ENCODE peak calls at places on chromosomes 13 and 19, in ten cellular contexts. I is GDM1; W is NCI-H1092; G is cardiac muscle cell; Y is stimulated activated CD8-positive, alpha-beta memory T cell treated with anti-CD3 and anti-CD28 coated beads, Interleukin-7, amount 100 ng/mL, for 48 hours; L is NCI-H187 treated with DMSO at 0.1 percent for 48 hours; T is NCI-H1417; E is T1000; J is gastrocnemius medialis; Q is Calu3. A is an unnamed sample.

GRCh38 chr13:93058301-93058700 is 168.3 kb upstream of the GPC6 start:
- DNase-seq in T (no peak), I (no peak), E (no peak), J (no peak), G (no peak), Y (no peak), L (no peak), Q (no peak), W (no peak), A (no peak)

GRCh38 chr19:55494172-55494761 is 6.0 kb downstream of the SSC5D start:
- DNase-seq in J (no peak), Q (no peak), W (no peak), I (no peak), T (no peak), Y (no peak), L (no peak), G (no peak), E (no peak), A (no peak)

GRCh38 chr13:41900918-41901317 is 60.0 kb downstream of the VWA8 start:
- DNase-seq in I (no peak), L (no peak), T (no peak), J (no peak), E (no peak), Q (no peak), G (no peak), W (no peak), Y (peak; percentile 25), A (no peak)

GRCh38 chr13:113649212-113649611 is 8.8 kb downstream of the ATP4B start:
- DNase-seq in T (no peak), J (peak; percentile 3), W (no peak), Q (no peak), I (no peak), L (no peak), G (no peak), Y (no peak), E (no peak), A (peak; percentile 48)

GRCh38 chr19:40933025-40933424 is 51.0 kb upstream of the CYP2A7 start:
- DNase-seq in T (no peak), L (no peak), I (no peak), Y (no peak), J (no peak), E (no peak), G (no peak), Q (no peak), W (no peak), A (no peak)

GRCh38 chr19:2333027-2333806 is 4.7 kb downstream of the SPPL2B start:
- DNase-seq in I (no peak), W (peak; percentile 85), Q (no peak), J (peak; percentile 89), E (no peak), G (no peak), Y (no peak), T (peak; percentile 87), L (peak; percentile 86), A (no peak)

GRCh38 chr19:58518261-58519086 is 1.1 kb downstream of the ZBTB45 start:
- DNase-seq in Q (peak; percentile 23), E (no peak), Y (no peak), T (no peak), W (no peak), I (no peak), G (no peak), J (no peak), L (no peak), A (no peak)

GRCh38 chr13:75151081-75151643 is 330.8 kb downstream of the TBC1D4 start:
- DNase-seq in Q (no peak), J (no peak), W (no peak), T (no peak), G (no peak), L (no peak), Y (no peak), I (no peak), E (no peak), A (no peak)

GRCh38 chr13:114101831-114102520 is 30.4 kb downstream of the RASA3 start:
- DNase-seq in E (no peak), Y (no peak), T (no peak), L (no peak), I (no peak), W (no peak), J (peak; percentile 23), G (no peak), Q (no peak), A (peak; percentile 18)

GRCh38 chr19:15320118-15320517 is 12.2 kb downstream of the BRD4 start:
- DNase-seq in Q (no peak), G (no peak), T (no peak), L (no peak), W (no peak), Y (no peak), I (no peak), E (no peak), J (no peak), A (no peak)

GRCh38 chr13:93309886-93310520 is 83.4 kb downstream of the GPC6 start:
- DNase-seq in J (no peak), I (no peak), L (no peak), Q (no peak), T (no peak), Y (no peak), G (peak; percentile 27), E (no peak), W (no peak), A (no peak)

GRCh38 chr13:45280751-45281634 is 60.0 kb downstream of the TPT1 start:
- DNase-seq in I (peak; percentile 67), E (peak; percentile 1), T (peak; percentile 57), G (peak; percentile 65), L (no peak), W (peak; percentile 36), Y (peak; percentile 31), Q (peak; percentile 77), J (peak; percentile 77), A (peak; percentile 74)

GRCh38 chr19:28794301-28794700 is 418.6 kb downstream of the UQCRFS1 start:
- DNase-seq in I (no peak), E (no peak), W (no peak), J (no peak), G (no peak), L (no peak), Y (no peak), Q (no peak), T (no peak), A (no peak)

GRCh38 chr19:55642153-55643002 is 1.1 kb upstream of the ZNF581 start:
- DNase-seq in G (peak; percentile 50), T (no peak), J (no peak), Q (peak; percentile 42), E (no peak), Y (no peak), L (no peak), W (no peak), I (no peak), A (no peak)

GRCh38 chr19:10852098-10852800 is 4.0 kb downstream of the C19orf38 start:
- DNase-seq in E (peak; percentile 7), J (no peak), I (no peak), L (no peak), G (no peak), Y (no peak), Q (no peak), W (no peak), T (no peak), A (no peak)

GRCh38 chr13:23506071-23506820 is 64.0 kb upstream of the TNFRSF19 start:
- DNase-seq in I (no peak), J (no peak), G (peak; percentile 67), E (no peak), Y (no peak), T (peak; percentile 20), Q (no peak), L (no peak), W (no peak), A (no peak)

GRCh38 chr13:40490086-40490723 is 176.2 kb downstream of the FOXO1 start:
- DNase-seq in G (no peak), T (peak; percentile 90), J (no peak), W (no peak), I (no peak), L (peak; percentile 17), Q (peak; percentile 41), Y (no peak), E (no peak), A (no peak)

GRCh38 chr19:14371321-14371821 is 9.9 kb upstream of the ADGRE5 start:
- DNase-seq in I (no peak), G (no peak), J (no peak), L (no peak), T (no peak), W (no peak), Q (no peak), E (no peak), Y (no peak), A (no peak)

GRCh38 chr19:1590641-1591397 is 1.8 kb downstream of the MBD3 start:
- DNase-seq in G (peak; percentile 59), Y (no peak), J (no peak), L (no peak), E (no peak), W (no peak), T (no peak), Q (peak; percentile 43), I (no peak), A (no peak)

GRCh38 chr13:113179374-113180230 is 21.2 kb downstream of the PROZ start:
- DNase-seq in W (no peak), Q (no peak), T (no peak), Y (no peak), E (no peak), I (no peak), G (peak; percentile 26), J (no peak), L (no peak), A (no peak)

GRCh38 chr13:42066542-42066941 is 18.1 kb downstream of the DGKH start:
- DNase-seq in J (no peak), Q (no peak), L (no peak), T (no peak), Y (no peak), G (no peak), W (no peak), E (no peak), I (no peak), A (no peak)

GRCh38 chr19:20422216-20422615 is 143.4 kb downstream of the ZNF737 start:
- DNase-seq in Y (no peak), J (no peak), E (no peak), T (no peak), W (no peak), L (no peak), I (no peak), Q (no peak), G (no peak), A (no peak)

GRCh38 chr13:51619614-51620013 is 35.4 kb downstream of the WDFY2 start:
- DNase-seq in G (no peak), W (no peak), E (no peak), J (no peak), L (no peak), Q (no peak), T (no peak), I (no peak), Y (no peak), A (no peak)

GRCh38 chr19:6662692-6663091 is 7.3 kb downstream of the TNFSF14 start:
- DNase-seq in G (no peak), E (no peak), L (no peak), Q (no peak), Y (no peak), W (no peak), I (no peak), J (no peak), T (no peak), A (no peak)

GRCh38 chr13:37534181-37534580 is 64.4 kb downstream of the POSTN start:
- DNase-seq in Y (no peak), Q (no peak), J (no peak), T (no peak), G (no peak), L (no peak), W (no peak), I (no peak), E (no peak), A (no peak)

GRCh38 chr19:41984961-41985360 is 9.1 kb downstream of the ATP1A3 start:
- DNase-seq in E (no peak), T (no peak), W (no peak), G (no peak), Y (no peak), Q (no peak), J (no peak), L (no peak), I (no peak), A (no peak)

GRCh38 chr13:52925775-52926285 is 77.4 kb upstream of the PCDH8 start:
- DNase-seq in G (peak; percentile 67), J (peak; percentile 31), I (no peak), L (no peak), Q (no peak), T (peak; percentile 52), W (no peak), Y (no peak), E (no peak), A (no peak)

GRCh38 chr19:39843919-39844793 is 2.0 kb downstream of the FBL start:
- DNase-seq in Y (no peak), J (no peak), Q (peak; percentile 45), E (no peak), G (peak; percentile 53), W (no peak), I (no peak), L (no peak), T (peak; percentile 30), A (no peak)

A was measured in tibial artery.